ENCODE peak calls at places on chromosomes 5 and 9, in nine cellular contexts. F, D, E, U, V, S, M, A and Q are unnamed samples.

GRCh38 chr9:136532799-136533774 is 12.8 kb downstream of the NOTCH1 start:
- DNase-seq in F (no peak), D (no peak), E (no peak), U (no peak), V (no peak), S (no peak), M (no peak), A (no peak), Q (peak)

GRCh38 chr9:85262333-85262732 is 479.4 kb downstream of the AGTPBP1 start:
- DNase-seq in F (no peak), D (no peak), E (no peak), U (no peak), V (no peak), S (no peak), M (no peak), A (peak), Q (no peak)

GRCh38 chr5:138725885-138726457 is 27.3 kb upstream of the CTNNA1 start:
- DNase-seq in F (peak), D (no peak), E (no peak), U (no peak), V (no peak), S (peak), M (no peak), A (peak), Q (no peak)

GRCh38 chr5:58231041-58231440 is 228.8 kb downstream of the PLK2 start:
- DNase-seq in F (no peak), D (no peak), E (peak), U (no peak), V (no peak), S (no peak), M (no peak), A (no peak), Q (no peak)

GRCh38 chr5:35668794-35669193 is 51.1 kb downstream of the SPEF2 start:
- DNase-seq in F (no peak), D (no peak), E (no peak), U (no peak), V (no peak), S (no peak), M (no peak), A (no peak), Q (no peak)

GRCh38 chr9:132630811-132631210 is 39.0 kb downstream of the DDX31 start:
- DNase-seq in F (no peak), D (no peak), E (peak), U (no peak), V (no peak), S (no peak), M (no peak), A (no peak), Q (no peak)

GRCh38 chr5:142253938-142254895 is 70.6 kb downstream of the SPRY4 start:
- DNase-seq in F (no peak), D (peak), E (no peak), U (no peak), V (no peak), S (no peak), M (no peak), A (peak), Q (no peak)

GRCh38 chr5:53877243-53877642 is 316.8 kb downstream of the NDUFS4 start:
- DNase-seq in F (no peak), D (peak), E (peak), U (no peak), V (no peak), S (no peak), M (no peak), A (peak), Q (no peak)

GRCh38 chr9:37903831-37904646 is at the start of gene SLC25A51:
- DNase-seq in F (peak), D (peak), E (peak), U (peak), V (peak), S (peak), M (no peak), A (peak), Q (peak)

GRCh38 chr9:132239999-132240859 is 78.4 kb downstream of the NTNG2 start:
- DNase-seq in F (no peak), D (no peak), E (no peak), U (no peak), V (no peak), S (no peak), M (no peak), A (no peak), Q (peak)

GRCh38 chr5:168675883-168676408 is 96.8 kb upstream of the PANK3 start:
- DNase-seq in F (no peak), D (no peak), E (no peak), U (no peak), V (no peak), S (no peak), M (no peak), A (no peak), Q (no peak)

GRCh38 chr9:2248768-2249167 is 233.6 kb downstream of the SMARCA2 start:
- DNase-seq in F (no peak), D (no peak), E (no peak), U (no peak), V (no peak), S (no peak), M (no peak), A (no peak), Q (no peak)

GRCh38 chr9:6006968-6007769 is 8.3 kb downstream of the RANBP6 start:
- DNase-seq in F (peak), D (no peak), E (peak), U (peak), V (peak), S (peak), M (peak), A (peak), Q (peak)

GRCh38 chr5:42632501-42632900 is 124.1 kb upstream of the CCDC152 start:
- DNase-seq in F (no peak), D (no peak), E (peak), U (no peak), V (no peak), S (no peak), M (no peak), A (no peak), Q (no peak)

GRCh38 chr9:8817335-8817734 is 1017.8 kb upstream of the DMAC1 start:
- DNase-seq in F (no peak), D (no peak), E (no peak), U (no peak), V (no peak), S (no peak), M (no peak), A (no peak), Q (no peak)

GRCh38 chr5:171433952-171434676 is 14.7 kb downstream of the FGF18 start:
- DNase-seq in F (no peak), D (no peak), E (no peak), U (no peak), V (no peak), S (no peak), M (no peak), A (no peak), Q (no peak)
- TF ChIP-seq CTCF in F (no peak), D (no peak), E (peak), U (no peak), V (no peak), S (no peak), M (no peak), A (no peak), Q (no peak)

DNA sequence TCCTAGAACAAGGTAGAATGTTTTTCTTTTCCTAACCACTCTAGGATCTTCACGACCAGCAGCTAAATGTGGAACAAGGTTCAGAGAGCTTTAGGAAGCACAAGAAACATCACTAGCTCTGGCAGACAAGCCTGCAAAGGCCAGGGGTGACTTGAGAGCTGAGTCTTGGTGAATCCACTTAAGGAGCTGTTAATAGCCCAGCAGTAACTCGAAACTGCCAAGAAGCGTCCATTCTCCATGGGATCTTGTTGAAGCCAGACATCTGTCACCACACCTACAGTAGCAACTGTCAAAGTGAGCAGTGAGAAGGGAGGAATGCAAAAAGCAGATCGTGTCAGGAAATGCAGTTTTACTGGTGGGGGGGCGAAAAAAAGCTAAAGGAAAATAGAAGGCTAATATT is 87.2 kb downstream of the ATPSCKMT start:
- DNase-seq in F (no peak), D (no peak), E (no peak), U (no peak), V (no peak), S (no peak), M (no peak), A (no peak), Q (no peak)
- TF ChIP-seq CTCF in F (no peak), D (no peak), E (no peak), U (no peak), V (no peak), S (no peak), M (no peak), A (no peak), Q (no peak)

DNA sequence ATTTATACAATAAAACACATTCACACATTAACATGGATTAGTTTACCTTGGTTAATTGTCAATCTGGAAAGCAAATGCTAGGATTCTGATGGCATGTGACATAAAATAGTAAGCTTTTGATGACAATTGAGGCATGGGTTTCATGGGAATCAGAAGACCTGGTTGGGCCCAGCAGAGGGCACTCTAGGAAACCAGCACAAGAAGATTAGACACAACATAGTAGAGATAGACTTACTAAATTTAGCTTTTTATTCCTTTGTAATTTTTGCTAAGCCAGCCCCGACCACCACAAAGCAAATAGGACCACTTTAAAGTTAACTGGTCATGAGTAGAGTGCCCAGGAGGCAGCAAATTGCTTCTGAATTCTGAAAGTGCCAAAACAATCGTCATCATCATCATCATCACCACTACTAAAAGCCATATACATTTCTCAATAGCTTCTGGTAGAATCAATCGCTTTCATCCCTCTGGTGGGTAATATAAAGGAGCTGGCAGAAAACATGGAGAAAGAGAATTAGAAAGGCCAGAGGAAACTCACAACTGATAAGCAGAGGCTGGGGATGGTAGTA is 163.2 kb downstream of the ARRDC3 start:
- DNase-seq in F (no peak), D (peak), E (peak), U (no peak), V (no peak), S (peak), M (no peak), A (peak), Q (peak)
- TF ChIP-seq CTCF in F (no peak), D (peak), E (peak), U (peak), V (no peak), S (no peak), M (peak), A (peak), Q (peak)

GRCh38 chr5:149581192-149581861 is at the start of gene ARHGEF37:
- DNase-seq in F (peak), D (no peak), E (peak), U (peak), V (peak), S (peak), M (no peak), A (peak), Q (peak)
- TF ChIP-seq CTCF in F (peak), D (no peak), E (no peak), U (no peak), V (no peak), S (no peak), M (no peak), A (no peak), Q (no peak)

DNA sequence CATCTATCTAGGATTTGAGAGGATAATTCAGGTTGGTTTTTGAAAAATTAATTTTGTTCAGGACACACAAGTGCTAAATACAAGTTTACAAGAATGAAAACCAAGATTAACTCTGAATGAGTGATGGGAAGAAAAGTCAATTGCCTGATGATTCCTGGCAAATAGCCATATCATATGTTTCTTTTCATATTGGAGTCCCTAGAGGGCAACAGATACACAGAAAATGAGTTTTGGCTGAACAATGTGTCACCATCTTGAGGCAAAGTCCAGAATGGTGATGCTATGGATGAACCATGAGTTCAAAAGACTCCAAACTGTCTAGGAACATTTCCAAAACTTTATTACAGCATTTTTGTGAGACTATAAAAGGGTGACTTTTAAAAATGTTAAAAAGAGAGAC is 382.9 kb downstream of the TMEM161B start:
- DNase-seq in F (no peak), D (no peak), E (no peak), U (no peak), V (no peak), S (no peak), M (no peak), A (no peak), Q (no peak)
- TF ChIP-seq CTCF in F (no peak), D (no peak), E (no peak), U (no peak), V (no peak), S (no peak), M (no peak), A (no peak), Q (no peak)

DNA sequence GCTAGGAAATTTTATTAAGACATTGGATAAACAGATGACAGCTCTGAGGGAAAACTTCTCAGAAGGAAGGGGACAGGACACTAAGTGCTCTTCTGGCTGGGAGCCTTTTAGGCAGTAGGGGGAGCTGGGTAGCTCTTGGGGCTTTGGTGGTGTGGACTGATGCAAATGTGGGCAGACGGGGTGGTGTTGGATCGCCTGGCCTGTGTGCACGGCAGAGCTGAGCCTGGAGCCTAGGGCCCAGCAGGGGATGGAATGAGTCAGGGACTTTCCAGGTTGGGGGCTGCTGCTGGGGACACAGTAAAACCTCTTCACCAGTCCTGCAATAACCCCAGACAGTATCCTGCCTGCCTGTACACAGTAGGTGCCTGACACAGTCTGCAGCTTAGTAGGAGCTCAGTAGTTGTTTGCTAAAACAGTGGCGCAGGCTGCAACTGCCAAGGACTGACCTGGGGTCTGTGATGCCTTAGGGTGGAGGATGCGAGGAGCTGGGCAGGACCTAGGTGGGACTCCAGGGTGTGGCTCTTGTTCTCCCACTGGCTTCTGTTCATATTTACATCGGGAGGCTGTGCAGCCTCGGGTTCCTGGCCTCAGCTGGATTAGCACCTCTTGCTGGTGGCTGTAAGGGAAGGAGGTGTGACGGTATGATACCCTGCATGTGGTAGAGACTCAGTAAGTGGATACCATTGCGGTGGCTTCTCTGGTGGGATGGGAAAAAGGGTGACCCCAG is 83.8 kb downstream of the DAB2IP start:
- DNase-seq in F (no peak), D (peak), E (peak), U (no peak), V (no peak), S (peak), M (no peak), A (peak), Q (peak)
- TF ChIP-seq CTCF in F (no peak), D (peak), E (peak), U (no peak), V (peak), S (no peak), M (peak), A (peak), Q (no peak)

DNA sequence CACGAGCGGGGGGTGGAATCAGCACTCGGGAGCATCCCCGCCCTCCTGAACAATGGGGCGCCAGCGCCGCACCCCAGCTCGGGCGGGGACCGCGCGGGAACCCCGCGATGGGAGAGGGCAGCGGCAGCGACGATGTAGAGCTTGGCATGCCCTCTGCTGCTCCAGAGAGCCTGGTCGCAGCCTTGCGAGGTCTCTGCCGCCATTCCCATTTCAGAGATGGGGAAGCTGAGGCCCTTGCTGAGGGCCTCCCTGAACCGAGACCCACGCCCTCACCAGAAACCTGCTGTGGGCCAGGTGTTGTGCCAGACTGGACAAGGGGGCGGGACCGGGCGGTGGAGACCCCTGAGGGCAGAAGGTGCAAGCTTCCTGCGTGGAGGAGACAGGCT is 569 bp upstream of the MEGF9 start:
- DNase-seq in F (no peak), D (no peak), E (peak), U (no peak), V (no peak), S (peak), M (no peak), A (no peak), Q (no peak)
- TF ChIP-seq CTCF in F (no peak), D (no peak), E (no peak), U (no peak), V (no peak), S (no peak), M (no peak), A (no peak), Q (no peak)

DNA sequence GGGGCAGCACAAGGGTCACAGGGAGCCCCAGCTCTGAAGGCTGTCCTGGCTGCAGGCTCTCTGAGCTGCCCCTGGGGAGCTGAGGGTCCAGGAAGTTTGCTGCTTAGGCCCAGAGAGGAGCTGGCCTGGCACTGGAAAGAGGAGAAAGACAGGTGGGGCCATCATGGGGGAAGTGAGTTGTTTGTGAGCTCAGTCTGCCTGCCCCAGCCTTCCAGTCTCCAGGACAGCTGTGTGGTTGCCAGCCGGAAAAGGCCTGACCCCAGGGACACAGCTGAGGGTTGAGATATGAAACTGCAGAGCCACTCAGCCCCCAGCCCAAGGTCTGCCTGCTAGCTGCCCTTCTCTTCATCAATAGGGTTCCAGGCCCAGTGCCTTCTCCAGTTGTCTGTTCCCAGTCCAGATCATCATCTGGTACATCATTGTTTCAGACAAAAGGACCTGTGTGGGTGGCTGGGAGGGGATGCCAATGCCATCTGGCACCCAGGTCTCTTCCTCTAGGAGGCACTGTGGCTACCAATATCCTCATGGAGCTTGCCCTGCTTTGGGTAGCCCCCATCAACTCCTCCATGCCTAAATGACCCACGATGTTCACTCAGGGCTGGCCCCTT is 4.2 kb upstream of the DDX41 start:
- DNase-seq in F (no peak), D (no peak), E (no peak), U (no peak), V (no peak), S (no peak), M (no peak), A (no peak), Q (no peak)
- TF ChIP-seq CTCF in F (no peak), D (no peak), E (peak), U (no peak), V (no peak), S (no peak), M (peak), A (peak), Q (no peak)